ENCODE peak calls at places on chromosome 11, in nine cellular contexts. V, P, C, I, G, S, F, J and Z are unnamed samples.

GRCh38 chr11:7020183-7020917 is at the start of the genes NLRP14 and ZNF214:
- DNase-seq in S (peak; percentile 96), C (no peak), F (peak; percentile 92), I (peak; percentile 85), J (no peak), V (peak; percentile 96), G (no peak), P (no peak), Z (peak; percentile 74)

GRCh38 chr11:57179701-57180100 is 2.1 kb upstream of the LRRC55 start:
- DNase-seq in S (no peak), J (no peak), F (no peak), I (no peak), V (no peak), C (no peak), G (no peak), P (no peak), Z (no peak)

GRCh38 chr11:109071712-109072524 is 350.1 kb upstream of the C11orf87 start:
- DNase-seq in P (no peak), S (no peak), C (no peak), I (no peak), J (no peak), G (no peak), F (peak; percentile 91), V (peak; percentile 95), Z (no peak)

GRCh38 chr11:65536412-65537295 is 11.8 kb downstream of the SCYL1 start:
- DNase-seq in P (no peak), I (no peak), J (no peak), F (no peak), S (no peak), G (no peak), C (no peak), V (no peak), Z (peak; percentile 70)

GRCh38 chr11:44875056-44875455 is 75.6 kb downstream of the TP53I11 start:
- DNase-seq in J (no peak), F (no peak), C (no peak), S (no peak), G (no peak), I (no peak), V (no peak), P (no peak), Z (peak; percentile 53)

GRCh38 chr11:130037058-130037457 is 32.6 kb upstream of the APLP2 start:
- DNase-seq in I (peak; percentile 81), G (no peak), V (peak; percentile 78), J (no peak), F (peak; percentile 90), C (no peak), P (no peak), S (no peak), Z (no peak)

GRCh38 chr11:27705873-27706820 is 5.9 kb upstream of the BDNF start:
- DNase-seq in P (no peak), C (no peak), G (no peak), V (no peak), F (peak; percentile 67), S (peak; percentile 6), J (no peak), I (no peak), Z (peak; percentile 69)

GRCh38 chr11:35672608-35673007 is 10.0 kb downstream of the TRIM44 start:
- DNase-seq in G (no peak), P (no peak), J (no peak), I (no peak), V (no peak), C (no peak), F (no peak), S (no peak), Z (no peak)

GRCh38 chr11:46267930-46268329 is 9.5 kb upstream of the CREB3L1 start:
- DNase-seq in V (no peak), P (no peak), J (no peak), I (no peak), S (no peak), F (no peak), C (no peak), G (no peak), Z (no peak)

GRCh38 chr11:130421697-130422096 is 6.7 kb downstream of the ADAMTS8 start:
- DNase-seq in F (no peak), G (no peak), S (no peak), J (no peak), I (no peak), C (no peak), V (no peak), P (peak; percentile 51), Z (no peak)

GRCh38 chr11:86143429-86144030 is 74.6 kb upstream of the PICALM start:
- DNase-seq in V (no peak), P (no peak), S (no peak), J (no peak), G (peak; percentile 59), C (no peak), I (no peak), F (no peak), Z (no peak)

GRCh38 chr11:19428206-19429001 is 187.7 kb upstream of the E2F8 start:
- DNase-seq in F (no peak), S (no peak), C (no peak), I (no peak), G (no peak), P (no peak), V (no peak), J (no peak), Z (no peak)

GRCh38 chr11:111633756-111634362 is 31.6 kb downstream of the SIK2 start:
- DNase-seq in I (no peak), C (no peak), J (no peak), F (peak; percentile 65), P (no peak), S (no peak), V (peak; percentile 18), G (no peak), Z (no peak)

GRCh38 chr11:65182258-65183170 is 786 bp downstream of the CAPN1 start:
- DNase-seq in C (no peak), V (peak; percentile 27), P (peak; percentile 82), G (no peak), F (peak; percentile 21), J (no peak), I (peak; percentile 8), S (peak; percentile 52), Z (no peak)

GRCh38 chr11:15905815-15906214 is 450.5 kb downstream of the SOX6 start:
- DNase-seq in G (no peak), V (no peak), S (no peak), I (no peak), F (no peak), C (no peak), J (no peak), P (no peak), Z (no peak)

GRCh38 chr11:73398721-73399120 is 22.5 kb downstream of the RELT start:
- DNase-seq in C (no peak), J (no peak), G (no peak), I (no peak), F (no peak), P (no peak), V (no peak), S (no peak), Z (no peak)

GRCh38 chr11:100774859-100775258 is 87.8 kb downstream of the ARHGAP42 start:
- DNase-seq in G (no peak), I (no peak), C (no peak), S (no peak), V (no peak), F (no peak), P (no peak), J (no peak), Z (no peak)

GRCh38 chr11:1640076-1640946 is 10.7 kb downstream of the KRTAP5-5 start:
- DNase-seq in V (peak; percentile 36), J (no peak), G (peak; percentile 32), C (no peak), S (peak; percentile 58), F (no peak), P (peak; percentile 50), I (no peak), Z (peak; percentile 83)

GRCh38 chr11:29263971-29264682 is 752.7 kb downstream of the KCNA4 start:
- DNase-seq in J (no peak), P (no peak), V (peak; percentile 58), G (no peak), F (peak; percentile 85), C (no peak), S (no peak), I (peak; percentile 7), Z (no peak)

GRCh38 chr11:10518123-10518522 is 22.9 kb downstream of the RNF141 start:
- DNase-seq in I (no peak), F (no peak), S (no peak), P (no peak), G (no peak), C (no peak), V (no peak), J (no peak), Z (no peak)

GRCh38 chr11:58006940-58007339 is 16.7 kb upstream of the OR9Q1 start:
- DNase-seq in C (no peak), S (no peak), G (no peak), J (no peak), P (no peak), V (peak; percentile 6), F (peak; percentile 42), I (peak; percentile 60), Z (no peak)

GRCh38 chr11:119513141-119513805 is 90.3 kb upstream of the THY1 start:
- DNase-seq in V (no peak), I (no peak), F (no peak), J (no peak), G (no peak), S (no peak), P (no peak), C (no peak), Z (peak; percentile 79)

GRCh38 chr11:115530752-115531151 is 26.5 kb upstream of the CADM1 start:
- DNase-seq in S (no peak), I (no peak), C (no peak), P (no peak), F (no peak), J (no peak), G (no peak), V (no peak), Z (no peak)

GRCh38 chr11:2484576-2485125 is 39.8 kb downstream of the KCNQ1 start:
- DNase-seq in G (no peak), I (no peak), J (no peak), F (no peak), P (no peak), V (no peak), C (no peak), S (no peak), Z (no peak)

GRCh38 chr11:38402063-38402462 is 1804.0 kb upstream of the RAG2 start:
- DNase-seq in S (no peak), C (no peak), V (no peak), I (no peak), F (no peak), J (no peak), P (no peak), G (no peak), Z (no peak)

GRCh38 chr11:126084608-126084912 is 21.9 kb upstream of the CDON start:
- DNase-seq in I (no peak), S (peak; percentile 33), P (no peak), F (no peak), J (no peak), G (no peak), C (no peak), V (no peak), Z (no peak)

GRCh38 chr11:125407046-125407445 is 89.0 kb downstream of the FEZ1 start:
- DNase-seq in F (no peak), V (no peak), G (no peak), I (no peak), C (no peak), J (no peak), P (peak; percentile 41), S (no peak), Z (no peak)

GRCh38 chr11:106305458-106305857 is 228.0 kb downstream of the AASDHPPT start:
- DNase-seq in P (no peak), J (no peak), F (no peak), V (no peak), S (no peak), C (no peak), I (no peak), G (no peak), Z (no peak)